ENCODE peak calls at places on chromosomes 1 and 21, in four cellular contexts. One of them, this sample, is unnamed.

GRCh38 chr1:13828454-13829151 is 128.6 kb downstream of the PRDM2 start:
- DNase-seq in H1: peak
- DNase-seq in K562: peak
- DNase-seq in GM12878: no peak
- DNase-seq in this sample: peak

GRCh38 chr1:9473032-9473792 is 66.1 kb upstream of the SLC25A33 start:
- DNase-seq in H1: no peak
- DNase-seq in K562: peak
- DNase-seq in GM12878: no peak
- DNase-seq in this sample: peak

GRCh38 chr21:45362748-45363145 is 42.2 kb upstream of the COL18A1 start:
- DNase-seq in H1: no peak
- DNase-seq in GM12878: no peak
- DNase-seq in K562: no peak
- DNase-seq in this sample: no peak

GRCh38 chr1:3459051-3459908 is 4.8 kb downstream of the ARHGEF16 start:
- DNase-seq in K562: no peak
- DNase-seq in H1: no peak
- DNase-seq in GM12878: no peak
- DNase-seq in this sample: no peak

GRCh38 chr1:203968728-203969127 is 104.2 kb upstream of the SOX13 start:
- DNase-seq in K562: no peak
- DNase-seq in H1: no peak
- DNase-seq in GM12878: no peak
- DNase-seq in this sample: no peak

GRCh38 chr1:55212349-55213028 is 2.7 kb downstream of the USP24 start:
- DNase-seq in H1: no peak
- DNase-seq in GM12878: no peak
- DNase-seq in K562: no peak
- DNase-seq in this sample: no peak

GRCh38 chr1:205444300-205444930 is 11.4 kb downstream of the BLACAT1 start:
- DNase-seq in K562: peak
- DNase-seq in GM12878: no peak
- DNase-seq in H1: peak
- DNase-seq in this sample: no peak

GRCh38 chr1:210360852-210361477 is 32.3 kb downstream of the HHAT start:
- DNase-seq in GM12878: no peak
- DNase-seq in K562: no peak
- DNase-seq in H1: no peak
- DNase-seq in this sample: peak

GRCh38 chr1:197178998-197179397 is 32.5 kb upstream of the ASPM start:
- DNase-seq in H1: no peak
- DNase-seq in K562: no peak
- DNase-seq in GM12878: no peak
- DNase-seq in this sample: no peak

GRCh38 chr1:228646717-228647522 is 88.4 kb upstream of the RHOU start:
- DNase-seq in K562: no peak
- DNase-seq in GM12878: no peak
- DNase-seq in H1: peak
- DNase-seq in this sample: no peak

GRCh38 chr1:40820911-40821693 is 37.5 kb downstream of the KCNQ4 start:
- DNase-seq in K562: peak
- DNase-seq in H1: no peak
- DNase-seq in GM12878: no peak
- DNase-seq in this sample: no peak

GRCh38 chr1:44677201-44677520 is 2.6 kb downstream of the ARMH1 start:
- DNase-seq in GM12878: no peak
- DNase-seq in K562: peak
- DNase-seq in H1: no peak
- DNase-seq in this sample: no peak

GRCh38 chr1:37509181-37509580 is 5.4 kb downstream of the MEAF6 start:
- DNase-seq in GM12878: no peak
- DNase-seq in H1: no peak
- DNase-seq in K562: no peak
- DNase-seq in this sample: no peak
- TF ChIP-seq CTCF in GM12878: peak
- TF ChIP-seq CTCF in H1: no peak
- TF ChIP-seq CTCF in K562: peak
- TF ChIP-seq CTCF in this sample: peak

DNA sequence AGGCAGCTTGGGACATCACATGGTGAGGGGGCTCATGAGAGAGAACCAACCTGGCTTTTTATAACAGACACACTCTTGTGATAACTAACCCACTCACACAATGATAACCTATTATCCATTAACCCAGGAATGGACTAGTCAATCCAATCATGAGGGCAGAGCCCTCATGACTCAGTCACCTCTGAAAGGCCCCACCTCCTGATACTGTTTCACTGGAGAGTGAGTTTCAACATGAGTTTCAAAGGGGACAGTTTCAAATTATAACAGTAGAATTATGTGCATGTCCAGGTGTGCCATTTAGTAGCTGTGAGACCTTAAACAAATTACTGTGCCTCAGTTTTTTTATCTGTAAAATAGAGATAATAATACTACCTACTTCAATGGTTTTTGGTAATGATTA is 47.6 kb upstream of the PPP2R5A start:
- DNase-seq in GM12878: no peak
- DNase-seq in H1: no peak
- DNase-seq in K562: peak
- DNase-seq in this sample: peak
- TF ChIP-seq EGR1 in GM12878: no peak
- TF ChIP-seq EGR1 in H1: no peak
- TF ChIP-seq EGR1 in K562: no peak
- TF ChIP-seq EGR1 in this sample: no peak

GRCh38 chr1:26530898-26531598 is 1.5 kb downstream of the RPS6KA1 start:
- DNase-seq in K562: peak
- DNase-seq in GM12878: no peak
- DNase-seq in H1: peak
- DNase-seq in this sample: peak
- TF ChIP-seq CTCF in K562: peak
- TF ChIP-seq CTCF in GM12878: peak
- TF ChIP-seq CTCF in H1: peak
- TF ChIP-seq CTCF in this sample: peak

GRCh38 chr1:173508541-173508940 is 31.4 kb downstream of the PRDX6 start:
- DNase-seq in K562: no peak
- DNase-seq in H1: no peak
- DNase-seq in GM12878: no peak
- DNase-seq in this sample: no peak

GRCh38 chr1:173505401-173505800 is 28.3 kb downstream of the PRDX6 start:
- DNase-seq in H1: no peak
- DNase-seq in GM12878: no peak
- DNase-seq in K562: no peak
- DNase-seq in this sample: no peak

GRCh38 chr1:173507847-173508209 is 30.7 kb downstream of the PRDX6 start:
- DNase-seq in H1: no peak
- DNase-seq in GM12878: no peak
- DNase-seq in K562: no peak
- DNase-seq in this sample: no peak

GRCh38 chr1:173506437-173506836 is 29.3 kb downstream of the PRDX6 start:
- DNase-seq in GM12878: no peak
- DNase-seq in H1: peak
- DNase-seq in K562: no peak
- DNase-seq in this sample: peak

GRCh38 chr1:173507205-173507846 is 30.2 kb downstream of the PRDX6 start:
- DNase-seq in H1: no peak
- DNase-seq in GM12878: no peak
- DNase-seq in K562: no peak
- DNase-seq in this sample: peak
- TF ChIP-seq EGR1 in H1: no peak
- TF ChIP-seq EGR1 in GM12878: no peak
- TF ChIP-seq EGR1 in K562: no peak
- TF ChIP-seq EGR1 in this sample: no peak

GRCh38 chr1:98172022-98172421 is 251.2 kb upstream of the DPYD start:
- DNase-seq in GM12878: no peak
- DNase-seq in K562: no peak
- DNase-seq in H1: no peak
- DNase-seq in this sample: no peak
- TF ChIP-seq CTCF in GM12878: no peak
- TF ChIP-seq CTCF in K562: no peak
- TF ChIP-seq CTCF in H1: no peak
- TF ChIP-seq CTCF in this sample: no peak

GRCh38 chr1:2347409-2347785 is 44.0 kb downstream of the MORN1 start:
- DNase-seq in H1: no peak
- DNase-seq in GM12878: no peak
- DNase-seq in K562: no peak
- DNase-seq in this sample: no peak

GRCh38 chr1:2347907-2348306 is 43.4 kb downstream of the MORN1 start:
- DNase-seq in GM12878: no peak
- DNase-seq in K562: no peak
- DNase-seq in H1: no peak
- DNase-seq in this sample: no peak

GRCh38 chr1:2345297-2346075 is 45.9 kb downstream of the MORN1 start:
- DNase-seq in GM12878: no peak
- DNase-seq in H1: no peak
- DNase-seq in K562: peak
- DNase-seq in this sample: no peak

GRCh38 chr1:2348346-2349275 is 42.7 kb downstream of the MORN1 start:
- DNase-seq in GM12878: no peak
- DNase-seq in H1: no peak
- DNase-seq in K562: no peak
- DNase-seq in this sample: no peak

GRCh38 chr1:2346691-2347408 is 44.5 kb downstream of the MORN1 start:
- DNase-seq in GM12878: no peak
- DNase-seq in K562: no peak
- DNase-seq in H1: no peak
- DNase-seq in this sample: no peak
- TF ChIP-seq EGR1 in GM12878: no peak
- TF ChIP-seq EGR1 in K562: no peak
- TF ChIP-seq EGR1 in H1: no peak
- TF ChIP-seq EGR1 in this sample: no peak

DNA sequence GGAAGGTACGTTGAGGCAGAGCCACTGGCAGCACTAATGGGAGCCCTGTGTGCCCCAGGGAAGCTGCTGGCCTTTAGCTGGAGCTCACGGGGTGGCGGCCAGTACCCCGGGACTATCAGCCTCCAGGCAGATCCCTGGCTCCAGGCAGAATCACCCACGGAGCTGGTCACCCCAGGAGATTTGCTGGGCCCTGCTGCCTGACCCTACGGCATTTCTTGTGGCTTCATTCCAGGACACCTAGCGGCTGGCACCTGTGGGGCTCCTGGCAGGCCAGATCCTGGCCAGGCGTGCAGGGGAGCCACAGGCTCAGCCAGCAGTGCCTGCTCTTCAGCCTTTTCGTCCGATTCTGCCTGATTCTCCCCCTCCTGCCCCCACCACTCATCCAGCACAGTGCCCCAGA is 7.1 kb downstream of the PADI1 start:
- DNase-seq in K562: no peak
- DNase-seq in H1: no peak
- DNase-seq in GM12878: no peak
- DNase-seq in this sample: no peak
- TF ChIP-seq CTCF in K562: no peak
- TF ChIP-seq CTCF in H1: no peak
- TF ChIP-seq CTCF in GM12878: no peak
- TF ChIP-seq CTCF in this sample: no peak

GRCh38 chr1:153305682-153306081 is 7.1 kb downstream of the PGLYRP3 start:
- DNase-seq in K562: no peak
- DNase-seq in H1: no peak
- DNase-seq in GM12878: no peak
- DNase-seq in this sample: no peak
- TF ChIP-seq EGR1 in K562: no peak
- TF ChIP-seq EGR1 in H1: no peak
- TF ChIP-seq EGR1 in GM12878: no peak
- TF ChIP-seq EGR1 in this sample: no peak

DNA sequence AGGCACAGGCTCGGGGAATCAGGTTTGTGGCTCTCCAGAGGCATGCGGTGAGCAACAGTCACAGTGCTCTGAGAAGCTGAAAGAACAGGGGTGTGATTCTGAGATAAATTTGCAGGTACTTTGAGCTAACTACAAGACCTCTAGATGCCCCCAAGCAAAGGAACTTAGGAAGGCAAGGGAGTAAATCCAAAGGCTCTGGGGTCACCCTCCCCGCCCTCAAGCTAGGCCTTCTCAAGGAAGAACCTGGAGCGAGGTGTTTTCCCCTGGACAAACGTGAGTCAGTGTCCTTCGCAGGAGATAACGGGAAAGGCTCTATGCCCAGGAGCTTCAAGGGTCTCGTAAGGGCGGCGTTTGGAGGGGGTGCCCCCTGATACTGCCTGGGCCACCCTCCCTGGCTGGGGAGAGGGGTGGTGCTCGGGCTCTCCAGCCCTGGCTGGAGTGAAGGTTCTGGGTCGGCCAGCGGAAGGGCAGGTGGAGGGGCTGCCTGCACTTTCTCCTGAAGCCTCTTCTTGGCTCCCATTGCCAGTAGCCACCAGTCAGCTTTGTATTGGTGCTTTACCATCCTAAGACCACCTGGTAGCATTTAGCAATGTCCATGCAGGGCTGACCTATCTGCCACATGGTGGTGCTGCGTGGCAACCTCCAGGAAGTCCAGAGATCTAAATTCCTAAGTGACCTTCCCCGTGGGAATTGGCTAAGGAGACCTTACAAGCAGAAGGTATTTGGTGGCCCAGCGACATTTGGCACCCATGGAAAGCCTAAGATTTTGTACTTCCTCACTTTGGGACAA is 44.0 kb downstream of the GPR161 start:
- DNase-seq in GM12878: no peak
- DNase-seq in K562: peak
- DNase-seq in H1: no peak
- DNase-seq in this sample: peak
- TF ChIP-seq CTCF in GM12878: peak
- TF ChIP-seq CTCF in K562: peak
- TF ChIP-seq CTCF in H1: peak
- TF ChIP-seq CTCF in this sample: peak

GRCh38 chr1:239044829-239045228 is 341.5 kb upstream of the CHRM3 start:
- DNase-seq in H1: no peak
- DNase-seq in K562: no peak
- DNase-seq in GM12878: no peak
- DNase-seq in this sample: no peak

DNA sequence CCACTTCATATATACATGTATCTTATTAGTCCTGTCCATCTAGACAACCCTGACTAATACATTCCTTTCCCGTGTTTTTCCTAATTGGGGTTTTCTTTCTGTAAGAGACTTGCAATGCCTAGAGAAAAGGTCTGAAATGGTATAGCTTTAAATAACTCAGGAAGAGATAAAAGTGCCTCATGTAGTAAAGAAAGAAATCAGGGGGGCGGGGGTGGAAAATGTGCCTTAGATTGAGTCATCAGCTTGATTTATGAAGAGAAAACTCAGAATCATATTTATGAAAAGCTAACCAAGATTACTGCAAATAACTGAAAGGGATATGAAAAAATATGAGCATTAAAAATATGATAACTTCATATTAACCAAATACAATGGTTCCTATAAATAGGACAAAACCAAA is 345.8 kb upstream of the CHRM3 start:
- DNase-seq in K562: no peak
- DNase-seq in GM12878: no peak
- DNase-seq in H1: no peak
- DNase-seq in this sample: no peak
- TF ChIP-seq EGR1 in K562: no peak
- TF ChIP-seq EGR1 in GM12878: no peak
- TF ChIP-seq EGR1 in H1: no peak
- TF ChIP-seq EGR1 in this sample: no peak

This sample was measured in HCT116.